ENCODE peak calls at places on chromosome 1, in eight cellular contexts. O is sciatic nerve; T is activated T-cell treated with anti-CD3 and anti-CD28 coated beads, Interleukin-2, amount 50 U/mL, for 4 hours; F is naive thymus-derived CD4-positive, alpha-beta T cell; A is WTC11; P is aorta; V is activated naive CD8-positive, alpha-beta T cell treated with anti-CD3 and anti-CD28 coated beads, Interleukin-2, amount 50 U/mL, for 24 hours; W is upper lobe of right lung. M is an unnamed sample.

GRCh38 chr1:17930635-17931034 is 175.5 kb downstream of the ACTL8 start:
- ATAC-seq in O (no peak), T (no peak), F (no peak), A (no peak), P (no peak), V (no peak), W (no peak), M (no peak)

GRCh38 chr1:113615425-113615824 is 143.9 kb downstream of the PHTF1 start:
- ATAC-seq in O (no peak), T (no peak), F (no peak), A (no peak), P (no peak), V (no peak), W (no peak), M (peak; percentile 58)

GRCh38 chr1:94679336-94680007 is 137.9 kb upstream of the F3 start:
- ATAC-seq in O (peak; percentile 89), T (no peak), F (no peak), A (no peak), P (peak; percentile 88), V (no peak), W (no peak), M (no peak)

GRCh38 chr1:228276361-228276831 is 68.6 kb downstream of the OBSCN start:
- ATAC-seq in O (peak; percentile 11), T (peak; percentile 22), F (peak; percentile 6), A (no peak), P (no peak), V (no peak), W (no peak), M (no peak)

GRCh38 chr1:205925730-205926129 is 17.5 kb downstream of the SLC26A9 start:
- ATAC-seq in O (no peak), T (no peak), F (no peak), A (no peak), P (no peak), V (no peak), W (no peak), M (peak; percentile 81)

GRCh38 chr1:48055854-48056253 is 58.7 kb upstream of the TRABD2B start:
- ATAC-seq in O (no peak), T (no peak), F (no peak), A (peak; percentile 99), P (no peak), V (no peak), W (no peak), M (no peak)

GRCh38 chr1:172401907-172402306 is 18.6 kb upstream of the C1orf105 start:
- ATAC-seq in O (no peak), T (no peak), F (peak; percentile 40), A (peak; percentile 87), P (no peak), V (no peak), W (no peak), M (no peak)

GRCh38 chr1:31577515-31578191 is 1.3 kb downstream of the TINAGL1 start:
- ATAC-seq in O (no peak), T (no peak), F (no peak), A (no peak), P (no peak), V (no peak), W (peak; percentile 27), M (no peak)

GRCh38 chr1:101128211-101128727 is 102.7 kb upstream of the DPH5 start:
- ATAC-seq in O (no peak), T (peak; percentile 39), F (peak; percentile 79), A (peak; percentile 92), P (no peak), V (peak; percentile 29), W (peak; percentile 23), M (peak; percentile 35)

GRCh38 chr1:59272507-59272906 is 24.4 kb upstream of the FGGY start:
- ATAC-seq in O (peak; percentile 52), T (peak; percentile 50), F (peak; percentile 22), A (no peak), P (no peak), V (peak; percentile 92), W (no peak), M (no peak)

GRCh38 chr1:53639251-53639721 is 99.7 kb downstream of the GLIS1 start:
- ATAC-seq in O (no peak), T (no peak), F (no peak), A (peak; percentile 36), P (no peak), V (peak; percentile 3), W (no peak), M (no peak)

GRCh38 chr1:165592945-165593823 is 37.9 kb upstream of the MGST3 start:
- ATAC-seq in O (peak; percentile 66), T (peak; percentile 53), F (peak; percentile 77), A (no peak), P (peak; percentile 74), V (no peak), W (peak; percentile 87), M (peak; percentile 78)